ENCODE peak calls at places on chromosomes 12 and 14, in six cellular contexts. Q is ovary, I is body of pancreas, C is cardiac muscle cell, D is uterus, K is neural progenitor cell. M is an unnamed sample. For H3K4me1, the result is how much of the 10 kb centered on the place peaks cover.

GRCh38 chr14:78967111-78967809 is 797.1 kb downstream of the NRXN3 start:
- DNase-seq in Q (no peak), I (no peak), C (no peak), D (no peak), K (no peak), M (no peak)

GRCh38 chr12:4296749-4297148 is 23.2 kb downstream of the CCND2 start:
- DNase-seq in Q (no peak), I (no peak), C (no peak), D (no peak), K (no peak), M (no peak)

GRCh38 chr12:132423251-132424117 is 66.5 kb upstream of the FBRSL1 start:
- DNase-seq in Q (no peak), I (no peak), C (no peak), D (no peak), K (peak), M (peak)

GRCh38 chr14:26636571-26636970 is 38.7 kb upstream of the NOVA1 start:
- DNase-seq in Q (no peak), I (no peak), C (no peak), D (no peak), K (no peak), M (no peak)

GRCh38 chr12:5309654-5310053 is 122.3 kb upstream of the NTF3 start:
- DNase-seq in Q (no peak), I (no peak), C (no peak), D (peak), K (no peak), M (no peak)

GRCh38 chr12:11716794-11717532 is 67.5 kb downstream of the ETV6 start:
- DNase-seq in Q (no peak), I (no peak), C (no peak), D (no peak), K (no peak), M (no peak)

GRCh38 chr12:19451196-19451595 is 11.9 kb downstream of the AEBP2 start:
- DNase-seq in Q (no peak), I (no peak), C (no peak), D (no peak), K (peak), M (no peak)

GRCh38 chr12:110670161-110670701 is 18.7 kb downstream of the HVCN1 start:
- DNase-seq in Q (no peak), I (no peak), C (no peak), D (no peak), K (no peak), M (no peak)

GRCh38 chr12:55659486-55660385 is 23.0 kb downstream of the OR10P1 start:
- DNase-seq in Q (peak), I (no peak), C (peak), D (peak), K (peak), M (no peak)

GRCh38 chr12:115213538-115213961 is 529.6 kb upstream of the TBX3 start:
- DNase-seq in Q (no peak), I (no peak), C (peak), D (no peak), K (peak), M (no peak)

GRCh38 chr14:102603293-102603907 is 11.0 kb downstream of the RCOR1 start:
- DNase-seq in Q (no peak), I (no peak), C (no peak), D (no peak), K (no peak), M (no peak)

GRCh38 chr12:88493651-88494050 is 86.6 kb downstream of the KITLG start:
- DNase-seq in Q (no peak), I (no peak), C (no peak), D (no peak), K (no peak), M (no peak)

GRCh38 chr12:66154776-66155175 is 15.0 kb downstream of the TMBIM4 start:
- DNase-seq in Q (no peak), I (no peak), C (no peak), D (no peak), K (no peak), M (no peak)

GRCh38 chr12:124531281-124531745 is 36.1 kb downstream of the NCOR2 start:
- DNase-seq in Q (no peak), I (no peak), C (peak), D (no peak), K (peak), M (no peak)

GRCh38 chr12:41683513-41683912 is 461.2 kb downstream of the GXYLT1 start:
- DNase-seq in Q (no peak), I (no peak), C (no peak), D (no peak), K (no peak), M (no peak)
- H3K4me1 ChIP-seq in Q (under half), I (under half), C (under half), D (under half), K (under half), M (under half)

GRCh38 chr14:52829527-52829926 is 38.1 kb upstream of the GNPNAT1 start:
- DNase-seq in Q (no peak), I (no peak), C (no peak), D (no peak), K (no peak), M (no peak)

GRCh38 chr14:52837451-52837850 is 46.0 kb upstream of the GNPNAT1 start:
- DNase-seq in Q (no peak), I (no peak), C (no peak), D (no peak), K (no peak), M (no peak)

GRCh38 chr14:52835122-52835903 is 43.9 kb upstream of the GNPNAT1 start:
- DNase-seq in Q (no peak), I (no peak), C (no peak), D (no peak), K (peak), M (no peak)

GRCh38 chr14:52833891-52834290 is 42.5 kb upstream of the GNPNAT1 start:
- DNase-seq in Q (no peak), I (no peak), C (no peak), D (no peak), K (no peak), M (no peak)

DNA sequence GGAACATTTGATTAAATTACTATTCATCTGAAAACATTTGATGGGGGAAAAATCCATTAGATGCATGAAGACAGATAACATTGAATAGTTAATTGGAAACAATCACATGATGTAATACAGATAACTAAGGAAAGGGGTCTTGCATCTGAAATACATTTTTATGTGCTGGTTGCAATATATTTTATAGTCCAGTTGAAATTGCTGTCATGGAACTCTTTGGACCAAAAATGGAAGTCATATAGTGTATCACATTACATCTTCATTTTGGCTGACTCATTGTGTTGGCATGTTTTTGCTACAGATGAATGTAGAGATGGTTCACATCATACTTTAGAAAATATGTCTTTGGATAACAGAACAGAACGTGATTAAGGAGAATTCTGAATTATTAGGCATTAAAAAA is 43.0 kb upstream of the GNPNAT1 start:
- DNase-seq in Q (no peak), I (no peak), C (no peak), D (no peak), K (no peak), M (no peak)
- H3K4me1 ChIP-seq in Q (under half), I (under half), C (under half), D (under half), K (under half), M (under half)

GRCh38 chr12:57094194-57095160 is 5.6 kb downstream of the NAB2 start:
- DNase-seq in Q (no peak), I (no peak), C (no peak), D (no peak), K (no peak), M (no peak)
- H3K4me1 ChIP-seq in Q (under half), I (under half), C (under half), D (under half), K (under half), M (under half)

DNA sequence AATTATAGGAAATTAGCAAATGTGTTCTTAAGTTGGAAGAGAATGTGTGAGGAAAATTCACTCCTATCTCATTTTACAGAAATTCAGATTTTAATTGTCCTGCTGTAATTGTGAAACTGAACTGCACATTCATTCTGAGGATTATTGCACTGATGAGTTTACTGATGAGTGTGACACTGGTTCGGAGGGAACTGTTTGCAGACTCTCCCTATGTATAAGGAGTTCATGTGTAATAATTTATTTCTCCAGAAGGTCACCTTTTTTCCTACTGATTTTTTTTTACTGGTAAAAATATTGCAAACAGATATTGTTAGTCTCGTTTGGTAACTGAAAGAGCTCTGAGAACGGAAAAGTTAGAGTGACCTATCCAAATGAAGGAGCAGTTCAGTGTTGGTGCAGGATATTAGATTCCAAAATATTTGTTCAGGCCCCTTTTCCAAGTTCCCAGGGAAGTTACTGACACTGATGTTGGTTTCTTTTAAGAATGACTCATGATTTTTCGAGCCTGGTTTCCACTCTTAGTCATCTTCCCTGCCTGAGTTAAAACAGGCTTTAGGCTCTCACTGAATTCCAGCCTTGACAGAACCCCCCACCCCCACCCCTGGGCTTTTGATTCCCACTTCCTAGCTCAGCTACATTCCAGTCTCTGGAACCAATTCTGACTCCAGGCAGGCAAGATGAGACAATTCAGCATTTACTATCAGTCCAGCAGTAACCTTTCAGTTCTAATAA is 18.4 kb downstream of the ANO6 start:
- DNase-seq in Q (peak), I (no peak), C (peak), D (peak), K (peak), M (no peak)
- H3K4me1 ChIP-seq in Q (under half), I (half or more), C (half or more), D (under half), K (under half), M (under half)